ENCODE peak calls at places on chromosomes 6 and 20, in seven cellular contexts. R is heart left ventricle, P is lower leg skin, K is Peyer's patch, A is A549, J is sigmoid colon, W is stomach. L is an unnamed sample.

GRCh38 chr6:53294095-53294494 is 54.7 kb downstream of the ELOVL5 start:
- DNase-seq in R (no peak), P (no peak), K (peak), A (no peak), J (no peak), W (no peak), L (peak)

GRCh38 chr6:53437557-53438202 is 88.9 kb upstream of the ELOVL5 start:
- DNase-seq in R (no peak), P (peak), K (no peak), A (peak), J (no peak), W (no peak), L (peak)

GRCh38 chr6:134235937-134236751 is 81.8 kb downstream of the SGK1 start:
- DNase-seq in R (no peak), P (no peak), K (no peak), A (no peak), J (no peak), W (no peak), L (peak)

GRCh38 chr6:47651505-47651944 is 46.9 kb upstream of the ADGRF4 start:
- DNase-seq in R (no peak), P (no peak), K (no peak), A (no peak), J (no peak), W (no peak), L (no peak)

GRCh38 chr6:41740366-41741162 is 5.2 kb upstream of the TFEB start:
- DNase-seq in R (peak), P (no peak), K (no peak), A (no peak), J (no peak), W (peak), L (no peak)

GRCh38 chr6:121506761-121507754 is 71.6 kb downstream of the GJA1 start:
- DNase-seq in R (no peak), P (no peak), K (no peak), A (no peak), J (no peak), W (no peak), L (no peak)

GRCh38 chr20:44247131-44247571 is at the start of gene GDAP1L1:
- DNase-seq in R (no peak), P (no peak), K (no peak), A (no peak), J (no peak), W (no peak), L (no peak)

GRCh38 chr20:59398552-59399265 is 98.3 kb downstream of the EDN3 start:
- DNase-seq in R (no peak), P (no peak), K (no peak), A (peak), J (no peak), W (no peak), L (no peak)

GRCh38 chr6:50236164-50236563 is 186.4 kb upstream of the DEFB112 start:
- DNase-seq in R (no peak), P (no peak), K (no peak), A (no peak), J (no peak), W (no peak), L (no peak)

GRCh38 chr20:53057579-53057978 is 85.4 kb downstream of the TSHZ2 start:
- DNase-seq in R (no peak), P (no peak), K (no peak), A (no peak), J (no peak), W (no peak), L (no peak)

GRCh38 chr6:43469947-43470346 is 7.4 kb upstream of the TJAP1 start:
- DNase-seq in R (no peak), P (no peak), K (no peak), A (no peak), J (no peak), W (no peak), L (no peak)

GRCh38 chr6:39770476-39770875 is 21.7 kb upstream of the DAAM2 start:
- DNase-seq in R (no peak), P (no peak), K (no peak), A (no peak), J (no peak), W (no peak), L (no peak)

GRCh38 chr6:22613695-22614094 is 44.3 kb downstream of the HDGFL1 start:
- DNase-seq in R (no peak), P (no peak), K (no peak), A (no peak), J (no peak), W (no peak), L (no peak)

GRCh38 chr6:139376604-139377218 is 2.3 kb upstream of the CITED2 start:
- DNase-seq in R (no peak), P (peak), K (no peak), A (peak), J (peak), W (peak), L (peak)

GRCh38 chr6:130306377-130306776 is 59.4 kb upstream of the TMEM200A start:
- DNase-seq in R (no peak), P (no peak), K (no peak), A (no peak), J (no peak), W (no peak), L (no peak)

GRCh38 chr6:142746524-142746923 is 198.5 kb downstream of the HIVEP2 start:
- DNase-seq in R (no peak), P (no peak), K (peak), A (peak), J (no peak), W (no peak), L (no peak)

GRCh38 chr6:121135425-121135824 is 198.9 kb downstream of the TBC1D32 start:
- DNase-seq in R (no peak), P (no peak), K (no peak), A (no peak), J (no peak), W (no peak), L (no peak)

GRCh38 chr6:156154896-156155295 is 622.3 kb upstream of the ARID1B start:
- DNase-seq in R (no peak), P (no peak), K (no peak), A (no peak), J (no peak), W (no peak), L (no peak)

GRCh38 chr6:4743026-4743425 is 33.2 kb upstream of the CDYL start:
- DNase-seq in R (no peak), P (no peak), K (no peak), A (no peak), J (no peak), W (no peak), L (peak)

GRCh38 chr20:45470262-45470931 is 844 bp downstream of the WFDC2 start:
- DNase-seq in R (peak), P (no peak), K (no peak), A (no peak), J (peak), W (peak), L (no peak)

GRCh38 chr6:119255492-119255891 is 94.1 kb downstream of the MAN1A1 start:
- DNase-seq in R (no peak), P (no peak), K (no peak), A (no peak), J (no peak), W (no peak), L (no peak)

GRCh38 chr20:48626226-48626937 is 201.4 kb downstream of the PREX1 start:
- DNase-seq in R (no peak), P (no peak), K (no peak), A (no peak), J (no peak), W (no peak), L (no peak)

GRCh38 chr6:35691027-35691824 is 2.5 kb upstream of the FKBP5 start:
- DNase-seq in R (peak), P (peak), K (peak), A (no peak), J (peak), W (peak), L (no peak)

GRCh38 chr6:161748535-161749386 is 474.9 kb upstream of the AGPAT4 start:
- DNase-seq in R (peak), P (no peak), K (no peak), A (peak), J (no peak), W (peak), L (peak)

GRCh38 chr6:142013286-142013685 is 119.4 kb upstream of the GJE1 start:
- DNase-seq in R (no peak), P (no peak), K (no peak), A (peak), J (no peak), W (no peak), L (no peak)

GRCh38 chr20:62064788-62065668 is 653 bp downstream of the TAF4 start:
- DNase-seq in R (no peak), P (no peak), K (no peak), A (no peak), J (no peak), W (peak), L (peak)

GRCh38 chr20:19835533-19836222 is 77.6 kb downstream of the RIN2 start:
- DNase-seq in R (peak), P (no peak), K (no peak), A (no peak), J (no peak), W (no peak), L (no peak)

GRCh38 chr6:144534123-144534676 is 249.1 kb downstream of the UTRN start:
- DNase-seq in R (no peak), P (no peak), K (no peak), A (no peak), J (no peak), W (no peak), L (no peak)

GRCh38 chr20:24668384-24668702 is 198.9 kb downstream of the SYNDIG1 start:
- DNase-seq in R (no peak), P (no peak), K (no peak), A (no peak), J (peak), W (no peak), L (no peak)

DNA sequence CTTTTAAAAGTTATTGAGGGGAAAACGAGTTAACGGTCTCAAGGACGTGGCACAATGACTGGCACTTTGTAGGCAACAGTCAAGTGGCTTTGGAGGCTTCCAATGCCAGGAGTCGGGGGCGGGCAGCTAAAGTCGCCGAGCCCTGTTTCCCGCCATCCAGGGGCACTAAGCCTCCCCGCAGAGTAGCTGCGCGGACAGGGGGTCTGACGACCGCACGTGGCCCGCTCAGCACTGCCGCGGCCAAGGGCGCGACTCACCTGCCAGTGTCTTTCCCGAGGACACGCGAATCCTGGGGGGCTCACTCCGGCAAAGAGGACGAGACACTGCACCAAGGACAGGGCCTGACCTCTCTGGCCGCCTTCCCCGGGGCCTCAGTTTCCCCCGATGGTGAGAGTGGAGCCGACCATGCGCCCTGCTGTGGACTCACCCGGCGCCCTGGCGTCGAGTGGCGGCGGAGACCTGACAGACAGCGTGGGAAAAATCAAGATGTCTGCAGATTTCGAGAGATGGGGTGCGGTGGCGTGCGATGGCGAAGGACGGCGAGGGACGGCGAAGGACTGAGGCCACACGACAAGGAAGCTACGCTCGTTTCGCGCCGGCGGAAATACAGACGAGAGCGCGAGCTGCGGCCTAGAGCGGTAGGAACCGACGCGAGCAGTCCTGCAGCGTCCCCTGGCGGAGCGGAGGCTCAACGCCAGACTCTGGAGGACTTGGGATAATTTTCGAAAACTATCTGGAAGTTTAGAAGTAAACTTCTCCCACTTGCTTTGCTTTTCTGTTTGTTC is at the start of gene SNHG17:
- DNase-seq in R (peak), P (peak), K (peak), A (peak), J (peak), W (peak), L (peak)
- TF ChIP-seq POLR2A in R (peak), P (no peak), K (peak), A (peak), J (peak), W (no peak), L (peak)

GRCh38 chr6:30743099-30744053 is 889 bp upstream of the FLOT1 start:
- DNase-seq in R (peak), P (no peak), K (peak), A (no peak), J (peak), W (no peak), L (peak)
- TF ChIP-seq POLR2A in R (no peak), P (no peak), K (no peak), A (no peak), J (no peak), W (no peak), L (peak)

GRCh38 chr6:34569361-34569973 is 13.3 kb upstream of the SPDEF start:
- DNase-seq in R (no peak), P (no peak), K (no peak), A (no peak), J (no peak), W (no peak), L (no peak)
- TF ChIP-seq POLR2A in R (no peak), P (no peak), K (no peak), A (no peak), J (no peak), W (no peak), L (no peak)

DNA sequence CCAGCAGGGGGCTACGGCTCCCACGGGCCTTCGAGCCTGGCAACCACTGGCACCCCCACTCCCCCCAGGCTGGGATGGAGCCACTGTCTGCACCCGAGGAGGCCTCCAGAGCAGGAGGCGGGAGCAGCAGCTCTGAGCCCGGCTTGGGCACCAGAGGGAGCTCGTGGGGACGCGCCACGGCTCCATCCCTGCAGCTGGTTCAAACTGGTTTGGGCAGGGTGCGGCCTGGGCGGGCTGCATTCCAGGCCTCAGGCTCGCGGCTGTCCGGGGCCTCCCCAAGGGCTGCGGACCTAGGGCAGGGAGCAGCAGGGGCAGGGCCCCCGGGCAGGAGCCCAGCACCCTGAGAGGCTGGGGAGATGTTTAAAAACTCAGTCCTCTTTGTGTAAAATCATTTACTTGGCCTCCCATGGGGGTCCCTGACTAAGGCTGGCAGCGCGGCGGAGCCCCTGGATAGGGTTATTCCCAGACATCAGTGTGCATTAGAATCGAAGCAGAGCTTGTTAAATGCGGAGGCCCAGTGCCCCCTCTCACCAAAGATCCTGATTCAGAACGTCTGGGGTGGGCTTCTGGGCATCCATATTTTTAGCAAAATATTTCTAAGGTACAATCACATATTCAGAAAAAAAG is 4.1 kb upstream of the BCAS4 start:
- DNase-seq in R (peak), P (peak), K (peak), A (peak), J (peak), W (peak), L (peak)
- TF ChIP-seq POLR2A in R (no peak), P (no peak), K (no peak), A (peak), J (no peak), W (no peak), L (peak)

GRCh38 chr6:152360016-152360415 is 277.1 kb downstream of the SYNE1 start:
- DNase-seq in R (no peak), P (no peak), K (no peak), A (no peak), J (no peak), W (no peak), L (no peak)

GRCh38 chr6:152368761-152369624 is 268.2 kb downstream of the SYNE1 start:
- DNase-seq in R (no peak), P (peak), K (no peak), A (no peak), J (peak), W (peak), L (no peak)

DNA sequence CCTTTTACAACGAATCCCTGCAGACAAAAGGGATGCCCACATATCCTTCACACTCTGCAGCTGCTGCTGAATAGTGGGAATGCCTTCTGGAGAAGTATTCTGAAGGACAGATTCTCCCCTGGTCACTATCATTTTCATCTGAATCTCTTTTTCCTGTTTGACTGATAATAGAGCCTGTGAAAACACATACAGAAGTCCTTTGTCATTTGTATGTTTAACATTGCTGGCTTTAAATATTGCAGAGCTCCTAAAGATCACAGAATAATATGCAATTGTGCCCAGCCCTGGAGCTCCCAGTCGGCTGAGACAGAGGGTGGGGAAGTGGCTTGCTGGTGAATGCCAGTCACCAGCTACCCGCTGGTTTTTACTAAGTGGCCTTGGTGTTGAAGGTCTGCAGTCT is 272.3 kb downstream of the SYNE1 start:
- DNase-seq in R (no peak), P (no peak), K (no peak), A (no peak), J (no peak), W (no peak), L (no peak)
- TF ChIP-seq POLR2A in R (no peak), P (no peak), K (no peak), A (no peak), J (no peak), W (no peak), L (no peak)

GRCh38 chr20:36951198-36951976 is at the start of gene SAMHD1:
- DNase-seq in R (peak), P (peak), K (peak), A (peak), J (peak), W (peak), L (peak)
- TF ChIP-seq POLR2A in R (peak), P (no peak), K (peak), A (peak), J (peak), W (no peak), L (peak)